ENCODE peak calls at places on chromosomes 16 and 17, in six cellular contexts. O is astrocyte of the cerebellum, Y is tibial artery, Z is GM20000, H is glutamatergic neuron, I is neural progenitor cell. X is an unnamed sample.
A peak's percentile ranks its signal among the peaks of the same experiment; 100 is the strongest.

GRCh38 chr16:3248596-3248995 is 7.8 kb downstream of the MEFV start:
- DNase-seq in H (no peak), O (no peak), Z (no peak), I (no peak), Y (no peak), X (no peak)

GRCh38 chr16:50611332-50611934 is 63.2 kb downstream of the NKD1 start:
- DNase-seq in Z (no peak), O (no peak), I (no peak), Y (no peak), H (no peak), X (no peak)

GRCh38 chr17:42414782-42415409 is 8.2 kb downstream of the CAVIN1 start:
- DNase-seq in O (no peak), Z (peak; percentile 69), I (no peak), H (no peak), Y (no peak), X (peak; percentile 53)

GRCh38 chr17:55056530-55056929 is 88.0 kb downstream of the STXBP4 start:
- DNase-seq in Y (no peak), I (no peak), Z (no peak), O (peak; percentile 23), H (no peak), X (no peak)

GRCh38 chr17:19833914-19834313 is 33.8 kb downstream of the ULK2 start:
- DNase-seq in Y (no peak), Z (no peak), H (no peak), O (no peak), I (no peak), X (no peak)

GRCh38 chr17:27552467-27552779 is 78.6 kb upstream of the LGALS9 start:
- DNase-seq in Y (no peak), H (no peak), I (no peak), Z (no peak), O (no peak), X (no peak)

GRCh38 chr16:19769239-19769638 is 51.2 kb downstream of the IQCK start:
- DNase-seq in I (no peak), Z (no peak), O (no peak), Y (no peak), H (no peak), X (no peak)

GRCh38 chr17:2856727-2857126 is 60.5 kb downstream of the RAP1GAP2 start:
- DNase-seq in Y (no peak), Z (no peak), O (no peak), I (no peak), H (no peak), X (no peak)

GRCh38 chr16:73298562-73298961 is 250.6 kb upstream of the ZFHX3 start:
- DNase-seq in Z (no peak), I (peak; percentile 34), H (no peak), Y (no peak), O (peak; percentile 2), X (no peak)

GRCh38 chr17:50239913-50240312 is 34.4 kb upstream of the TMEM92 start:
- DNase-seq in I (no peak), Y (no peak), Z (no peak), H (no peak), O (no peak), X (no peak)

GRCh38 chr16:49598386-49599170 is 225.0 kb downstream of the C16orf78 start:
- DNase-seq in Y (peak; percentile 38), O (no peak), Z (peak; percentile 64), H (no peak), I (no peak), X (peak; percentile 53)

GRCh38 chr17:77445030-77445907 is 304.5 kb downstream of the SEC14L1 start:
- DNase-seq in Z (peak; percentile 78), Y (peak; percentile 79), I (no peak), O (no peak), H (no peak), X (peak; percentile 75)

GRCh38 chr16:86044881-86045600 is 146.1 kb downstream of the IRF8 start:
- DNase-seq in I (no peak), Y (no peak), H (no peak), Z (no peak), O (no peak), X (no peak)

GRCh38 chr17:66383353-66383752 is 80.9 kb downstream of the PRKCA start:
- DNase-seq in Y (no peak), I (no peak), O (peak; percentile 94), Z (no peak), H (no peak), X (no peak)

GRCh38 chr17:17664073-17664470 is 17.2 kb upstream of the RAI1 start:
- DNase-seq in I (no peak), O (no peak), Y (no peak), H (no peak), Z (no peak), X (no peak)

GRCh38 chr17:27480699-27481098 is 24.5 kb downstream of the KSR1 start:
- DNase-seq in I (no peak), Y (no peak), Z (no peak), O (no peak), H (no peak), X (no peak)

GRCh38 chr16:86994651-86995171 is 322.5 kb downstream of the C16orf95 start:
- DNase-seq in I (peak; percentile 50), O (peak; percentile 89), Z (no peak), Y (peak; percentile 54), H (no peak), X (no peak)

GRCh38 chr16:8641671-8642070 is 20.2 kb downstream of the METTL22 start:
- DNase-seq in Y (no peak), O (no peak), H (no peak), Z (no peak), I (no peak), X (no peak)

GRCh38 chr16:10663146-10663545 is 31.6 kb downstream of the TEKT5 start:
- DNase-seq in O (no peak), Y (no peak), Z (no peak), H (no peak), I (no peak), X (no peak)

GRCh38 chr17:32265192-32265895 is at the start of gene RHBDL3:
- DNase-seq in Z (peak; percentile 68), I (peak; percentile 67), H (peak; percentile 58), Y (no peak), O (no peak), X (no peak)

GRCh38 chr16:24721830-24722238 is 7.6 kb upstream of the TNRC6A start:
- DNase-seq in Y (no peak), O (no peak), H (no peak), I (no peak), Z (no peak), X (no peak)

GRCh38 chr16:3131755-3132377 is 3.0 kb upstream of the ZNF213 start:
- DNase-seq in I (peak; percentile 78), Y (no peak), O (no peak), Z (no peak), H (peak; percentile 82), X (no peak)

GRCh38 chr17:47604268-47604927 is 45.3 kb upstream of the KPNB1 start:
- DNase-seq in Y (no peak), O (peak; percentile 39), Z (no peak), I (no peak), H (no peak), X (no peak)

GRCh38 chr16:27724491-27724878 is 174.5 kb downstream of the KATNIP start:
- DNase-seq in H (no peak), I (no peak), Z (no peak), O (no peak), Y (no peak), X (no peak)

GRCh38 chr16:22123146-22123545 is 30.8 kb downstream of the VWA3A start:
- DNase-seq in O (no peak), H (no peak), I (peak; percentile 24), Y (peak; percentile 23), Z (no peak), X (no peak)
- TF ChIP-seq CTCF in O (no peak), H (no peak), I (peak; percentile 28), Y (no peak), Z (peak; percentile 26), X (no peak)

GRCh38 chr16:56732366-56732765 is 2.4 kb downstream of the NUP93 start:
- DNase-seq in H (no peak), I (no peak), Y (no peak), Z (peak; percentile 52), O (no peak), X (peak; percentile 35)

GRCh38 chr16:56729351-56729735 is 586 bp upstream of the NUP93 start:
- DNase-seq in H (no peak), O (no peak), I (peak; percentile 31), Y (no peak), Z (no peak), X (no peak)

GRCh38 chr16:56728027-56728426 is 1.9 kb upstream of the NUP93 start:
- DNase-seq in I (no peak), Z (no peak), H (no peak), Y (no peak), O (no peak), X (no peak)

GRCh38 chr16:56732832-56733231 is 2.9 kb downstream of the NUP93 start:
- DNase-seq in H (no peak), O (no peak), I (no peak), Y (no peak), Z (peak; percentile 63), X (no peak)

GRCh38 chr16:56729736-56730662 is at the start of gene NUP93:
- DNase-seq in Y (peak; percentile 94), H (peak; percentile 91), Z (peak; percentile 94), O (peak; percentile 78), I (peak; percentile 94), X (peak; percentile 95)
- TF ChIP-seq CTCF in Y (no peak), H (no peak), Z (no peak), O (no peak), I (no peak), X (no peak)

GRCh38 chr16:70611224-70611598 is 35.1 kb upstream of the IL34 start:
- DNase-seq in I (no peak), H (no peak), Y (no peak), Z (no peak), O (no peak), X (no peak)
- TF ChIP-seq CTCF in I (no peak), H (no peak), Y (no peak), Z (no peak), O (no peak), X (no peak)

DNA sequence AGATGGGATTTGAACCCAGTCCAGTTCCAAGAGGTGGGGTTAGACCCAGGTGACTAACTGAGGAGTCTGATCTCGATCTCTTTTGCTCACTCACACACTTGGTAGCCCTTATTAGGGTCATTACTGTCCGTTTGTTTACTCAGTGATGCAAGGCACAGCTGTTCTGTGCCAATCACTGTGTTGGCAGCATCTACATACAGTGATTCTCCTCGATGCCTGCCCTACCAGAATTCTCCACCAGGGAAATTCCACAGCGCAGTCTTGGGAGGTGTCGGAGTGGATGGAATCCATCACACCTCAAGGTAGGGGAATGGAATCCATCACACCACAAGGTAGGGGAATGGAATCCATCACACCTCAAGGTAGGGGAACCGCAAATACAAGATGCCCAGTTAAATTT is 279.6 kb downstream of the MAF start:
- DNase-seq in O (no peak), Y (no peak), Z (no peak), H (no peak), I (no peak), X (no peak)
- TF ChIP-seq CTCF in O (no peak), Y (no peak), Z (no peak), H (peak; percentile 40), I (no peak), X (no peak)

X was measured in GM10248.